ENCODE peak calls at places on chromosomes 4 and X, in nine cellular contexts. K is pancreas, U is right lobe of liver, G is PC-3, J is ovary, B is tibial nerve, I is stomach, V is testis, F is ascending aorta. Q is an unnamed sample. For H3K36me3, the result is how much of the 10 kb centered on the place peaks cover.

GRCh38 chr4:138643827-138644226 is 371.8 kb upstream of the NOCT start:
- DNase-seq in V (no peak), I (no peak), K (no peak), F (no peak), B (no peak), G (no peak), U (no peak), J (no peak), Q (no peak)

GRCh38 chr4:119103263-119103662 is 32.4 kb upstream of the MYOZ2 start:
- DNase-seq in G (peak), F (peak), K (no peak), B (no peak), V (no peak), I (no peak), J (no peak), U (no peak), Q (no peak)

GRCh38 chrX:119181491-119181890 is 53.9 kb upstream of the KIAA1210 start:
- DNase-seq in G (peak), B (no peak), K (no peak), F (no peak), I (no peak), J (no peak), U (peak), V (peak), Q (no peak)

GRCh38 chrX:47613082-47613481 is 6.6 kb downstream of the SYN1 start:
- DNase-seq in K (no peak), U (no peak), I (no peak), B (no peak), J (no peak), F (no peak), G (no peak), V (no peak), Q (no peak)

GRCh38 chrX:86930419-86930818 is 587.2 kb upstream of the KLHL4 start:
- DNase-seq in K (no peak), G (no peak), I (no peak), B (no peak), V (no peak), U (no peak), F (no peak), J (no peak), Q (no peak)

GRCh38 chrX:115539841-115540240 is 21.1 kb upstream of the PLS3 start:
- DNase-seq in B (no peak), G (no peak), U (no peak), V (no peak), F (no peak), I (no peak), J (no peak), K (no peak), Q (no peak)

GRCh38 chr4:108313546-108314339 is 145.0 kb upstream of the LEF1 start:
- DNase-seq in U (no peak), F (no peak), K (no peak), B (no peak), V (no peak), G (no peak), I (no peak), J (no peak), Q (no peak)

GRCh38 chr4:18127030-18127429 is 105.5 kb upstream of the LCORL start:
- DNase-seq in V (no peak), U (no peak), J (no peak), K (no peak), I (no peak), B (no peak), F (no peak), G (no peak), Q (no peak)

GRCh38 chr4:156830356-156830755 is 141.2 kb downstream of the PDGFC start:
- DNase-seq in G (peak), U (no peak), K (no peak), F (no peak), B (no peak), I (no peak), J (no peak), V (no peak), Q (no peak)

GRCh38 chr4:52993771-52994170 is 131.7 kb downstream of the RASL11B start:
- DNase-seq in B (no peak), U (no peak), K (peak), I (no peak), J (no peak), V (no peak), F (no peak), G (no peak), Q (no peak)

GRCh38 chr4:10006236-10006603 is 15.1 kb downstream of the SLC2A9 start:
- DNase-seq in F (peak), V (peak), G (peak), U (peak), K (no peak), J (no peak), B (peak), I (peak), Q (no peak)

GRCh38 chr4:25307596-25307995 is 5.0 kb upstream of the ZCCHC4 start:
- DNase-seq in U (no peak), K (no peak), G (no peak), J (no peak), I (no peak), V (peak), F (no peak), B (no peak), Q (no peak)

GRCh38 chr4:98657531-98658286 is 702 bp downstream of the TSPAN5 start:
- DNase-seq in G (peak), I (no peak), J (peak), B (no peak), K (no peak), F (peak), U (peak), V (peak), Q (peak)

GRCh38 chr4:128256539-128256938 is 31.1 kb downstream of the PGRMC2 start:
- DNase-seq in I (no peak), G (no peak), U (no peak), F (no peak), B (no peak), V (no peak), J (no peak), K (no peak), Q (no peak)

GRCh38 chrX:51804741-51805140 is 61.5 kb downstream of the GSPT2 start:
- DNase-seq in V (no peak), K (no peak), U (no peak), B (no peak), G (peak), J (no peak), F (no peak), I (no peak), Q (no peak)

GRCh38 chr4:173463816-173464215 is 64.9 kb upstream of the SCRG1 start:
- DNase-seq in I (no peak), G (no peak), F (no peak), J (no peak), U (no peak), B (no peak), K (no peak), V (no peak), Q (no peak)

GRCh38 chrX:139126493-139126892 is 404.0 kb upstream of the F9 start:
- DNase-seq in U (no peak), B (no peak), F (no peak), I (peak), G (peak), K (no peak), V (peak), J (no peak), Q (peak)

GRCh38 chr4:4506961-4507360 is 34.9 kb downstream of the STX18 start:
- DNase-seq in V (peak), G (no peak), B (no peak), I (no peak), U (no peak), F (no peak), J (peak), K (no peak), Q (no peak)

GRCh38 chr4:152591361-152591760 is 55.5 kb upstream of the FBXW7 start:
- DNase-seq in U (peak), J (peak), I (peak), F (no peak), V (peak), B (peak), G (no peak), K (peak), Q (peak)

GRCh38 chrX:30615229-30615628 is 37.7 kb upstream of the TASL start:
- DNase-seq in V (no peak), U (no peak), G (peak), I (no peak), F (no peak), K (no peak), J (no peak), B (no peak), Q (no peak)

GRCh38 chr4:109011241-109012031 is 248.6 kb upstream of the ETNPPL start:
- DNase-seq in F (no peak), B (no peak), G (no peak), I (no peak), V (no peak), K (no peak), J (no peak), U (no peak), Q (no peak)

DNA sequence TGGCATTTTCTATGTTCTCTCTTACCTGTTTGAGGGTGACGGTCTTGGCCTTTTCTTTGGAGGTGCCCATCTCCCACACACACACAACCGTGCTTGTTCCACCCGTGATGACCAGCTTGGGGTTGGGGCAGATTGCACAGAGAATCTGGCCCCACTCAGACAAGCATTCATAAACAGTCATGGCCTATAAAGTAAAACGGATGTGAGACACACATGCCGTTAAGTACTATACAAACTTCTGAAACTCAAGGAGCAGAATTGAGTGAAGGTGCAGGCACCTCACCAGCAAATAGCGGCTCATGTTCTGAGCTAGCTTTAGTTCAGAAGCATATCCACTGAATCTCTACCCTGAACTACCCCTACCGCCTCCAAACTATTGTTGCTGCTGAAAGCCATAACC is 107.6 kb downstream of the CDS1 start:
- DNase-seq in V (no peak), K (no peak), B (no peak), G (peak), F (no peak), I (no peak), U (no peak), J (no peak), Q (no peak)
- H3K36me3 ChIP-seq in V (under half), K (under half), B (half or more), G (under half), F (half or more), I (under half), U (half or more), J (under half), Q (half or more)

GRCh38 chrX:16606142-16606720 is 43.7 kb upstream of the S100G start:
- DNase-seq in K (no peak), V (no peak), B (no peak), F (no peak), I (no peak), U (no peak), G (no peak), J (no peak), Q (no peak)
- H3K27ac ChIP-seq in K (no peak), V (no peak), B (no peak), F (no peak), I (peak), U (no peak), G (no peak), J (no peak), Q (no peak)

GRCh38 chr4:159281781-159282180 is 178.9 kb downstream of the RAPGEF2 start:
- DNase-seq in F (no peak), B (no peak), K (no peak), U (no peak), G (peak), I (no peak), J (no peak), V (no peak), Q (no peak)

GRCh38 chr4:159280442-159281172 is 177.7 kb downstream of the RAPGEF2 start:
- DNase-seq in F (no peak), U (no peak), B (no peak), V (no peak), J (no peak), G (no peak), K (no peak), I (no peak), Q (no peak)

GRCh38 chr4:159282944-159283343 is 180.1 kb downstream of the RAPGEF2 start:
- DNase-seq in B (no peak), V (no peak), U (no peak), G (no peak), I (no peak), K (no peak), F (no peak), J (no peak), Q (no peak)

GRCh38 chr4:159283697-159284492 is 181.0 kb downstream of the RAPGEF2 start:
- DNase-seq in I (no peak), U (no peak), F (no peak), B (no peak), J (no peak), K (no peak), V (no peak), G (peak), Q (no peak)

DNA sequence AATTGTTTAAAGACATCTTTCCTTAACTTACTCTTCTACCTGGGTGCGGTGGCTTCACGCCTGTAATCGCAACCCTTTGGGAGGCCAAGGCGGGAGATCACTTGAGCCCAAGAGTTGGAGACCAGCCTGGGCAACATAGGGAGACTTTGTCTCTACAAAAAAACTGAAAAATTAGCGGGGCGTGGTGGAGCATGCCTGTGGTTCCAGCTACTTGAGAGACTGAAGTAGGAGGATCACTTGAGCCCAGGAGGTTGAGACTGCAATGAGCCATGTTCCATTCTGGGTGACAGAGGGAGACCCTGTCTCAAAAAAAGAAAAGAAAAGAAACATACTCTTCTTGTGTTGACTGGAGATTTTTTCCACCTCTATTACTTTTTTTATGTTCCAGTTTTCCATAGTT is 181.9 kb downstream of the RAPGEF2 start:
- DNase-seq in F (no peak), I (no peak), V (no peak), J (no peak), G (no peak), B (no peak), K (no peak), U (no peak), Q (no peak)
- TF ChIP-seq CTCF in F (no peak), I (no peak), V (no peak), J (no peak), G (no peak), B (no peak), K (no peak), U (no peak), Q (no peak)

GRCh38 chr4:75953509-75953908 is 12.7 kb upstream of the NAAA start:
- DNase-seq in K (no peak), G (no peak), U (no peak), V (no peak), F (no peak), B (no peak), J (no peak), I (no peak), Q (no peak)
- H3K36me3 ChIP-seq in K (under half), G (under half), U (half or more), V (under half), F (half or more), B (half or more), J (under half), I (half or more), Q (half or more)